ENCODE peak calls at places on chromosome 16, in nine cellular contexts. P is heart right ventricle, X is lung, M is suprapubic skin, O is tibial artery, Q is uterus, B is transverse colon, D is heart left ventricle, H is IMR-90. T is an unnamed sample.

GRCh38 chr16:68357521-68357922 is 46.7 kb downstream of the PRMT7 start:
- DNase-seq in M (no peak), D (no peak), B (no peak), H (no peak), Q (no peak), O (no peak), P (no peak), X (no peak), T (no peak)

GRCh38 chr16:1471569-1472194 is 3.1 kb downstream of the CLCN7 start:
- DNase-seq in Q (no peak), X (no peak), D (no peak), B (no peak), P (no peak), M (no peak), O (no peak), H (no peak), T (no peak)

GRCh38 chr16:29702307-29702706 is 23.3 kb downstream of the QPRT start:
- DNase-seq in D (no peak), P (no peak), B (no peak), X (no peak), O (no peak), H (no peak), Q (no peak), M (no peak), T (no peak)

GRCh38 chr16:54374136-54374535 is 87.5 kb upstream of the IRX3 start:
- DNase-seq in P (no peak), O (no peak), B (no peak), Q (no peak), X (no peak), H (peak; percentile 10), D (no peak), M (peak; percentile 41), T (no peak)

GRCh38 chr16:27179500-27180072 is 23.7 kb upstream of the KDM8 start:
- DNase-seq in H (peak; percentile 47), Q (peak; percentile 78), P (peak; percentile 84), M (peak; percentile 92), B (peak; percentile 92), D (peak; percentile 83), O (peak; percentile 90), X (peak; percentile 79), T (no peak)

GRCh38 chr16:19913306-19913717 is 28.7 kb upstream of the GPRC5B start:
- DNase-seq in O (no peak), D (no peak), X (no peak), M (no peak), P (no peak), Q (no peak), H (no peak), B (no peak), T (no peak)

GRCh38 chr16:89924298-89924924 is 1.3 kb downstream of the TUBB3 start:
- DNase-seq in B (no peak), D (no peak), Q (no peak), O (no peak), H (peak; percentile 44), P (no peak), M (no peak), X (no peak), T (no peak)

GRCh38 chr16:12573730-12574383 is 229.8 kb downstream of the CPPED1 start:
- DNase-seq in M (no peak), B (peak; percentile 51), P (peak; percentile 24), D (peak; percentile 21), O (no peak), Q (no peak), H (no peak), X (peak; percentile 42), T (peak; percentile 54)

GRCh38 chr16:58118801-58119508 is 10.2 kb downstream of the CFAP20 start:
- DNase-seq in H (peak; percentile 35), D (no peak), X (no peak), B (no peak), Q (no peak), O (no peak), P (no peak), M (no peak), T (no peak)

GRCh38 chr16:10078541-10078949 is 103.7 kb downstream of the GRIN2A start:
- DNase-seq in M (no peak), O (no peak), H (no peak), B (no peak), Q (no peak), X (no peak), D (no peak), P (no peak), T (no peak)

GRCh38 chr16:26889751-26890150 is 177.0 kb upstream of the C16orf82 start:
- DNase-seq in H (no peak), B (no peak), M (no peak), P (no peak), D (no peak), X (no peak), Q (no peak), O (no peak), T (no peak)

GRCh38 chr16:51896013-51896412 is 650.9 kb downstream of the TOX3 start:
- DNase-seq in P (no peak), M (no peak), D (no peak), Q (no peak), B (no peak), X (no peak), H (no peak), O (no peak), T (no peak)

GRCh38 chr16:1983544-1984346 is at the start of gene GFER:
- DNase-seq in D (peak; percentile 93), M (peak; percentile 89), X (peak; percentile 89), B (peak; percentile 92), O (peak; percentile 85), H (peak; percentile 93), Q (peak; percentile 84), P (peak; percentile 88), T (peak; percentile 93)

GRCh38 chr16:23378256-23378655 is 74.7 kb downstream of the COG7 start:
- DNase-seq in M (no peak), Q (no peak), H (no peak), D (no peak), X (no peak), B (no peak), O (no peak), P (no peak), T (no peak)

GRCh38 chr16:50839920-50840729 is 98.2 kb downstream of the CYLD start:
- DNase-seq in B (no peak), O (no peak), P (no peak), D (no peak), Q (no peak), X (no peak), H (no peak), M (peak; percentile 52), T (no peak)
- TF ChIP-seq CTCF in B (no peak), O (no peak), P (no peak), D (no peak), Q (no peak), X (no peak), H (no peak), M (no peak), T (no peak)

DNA sequence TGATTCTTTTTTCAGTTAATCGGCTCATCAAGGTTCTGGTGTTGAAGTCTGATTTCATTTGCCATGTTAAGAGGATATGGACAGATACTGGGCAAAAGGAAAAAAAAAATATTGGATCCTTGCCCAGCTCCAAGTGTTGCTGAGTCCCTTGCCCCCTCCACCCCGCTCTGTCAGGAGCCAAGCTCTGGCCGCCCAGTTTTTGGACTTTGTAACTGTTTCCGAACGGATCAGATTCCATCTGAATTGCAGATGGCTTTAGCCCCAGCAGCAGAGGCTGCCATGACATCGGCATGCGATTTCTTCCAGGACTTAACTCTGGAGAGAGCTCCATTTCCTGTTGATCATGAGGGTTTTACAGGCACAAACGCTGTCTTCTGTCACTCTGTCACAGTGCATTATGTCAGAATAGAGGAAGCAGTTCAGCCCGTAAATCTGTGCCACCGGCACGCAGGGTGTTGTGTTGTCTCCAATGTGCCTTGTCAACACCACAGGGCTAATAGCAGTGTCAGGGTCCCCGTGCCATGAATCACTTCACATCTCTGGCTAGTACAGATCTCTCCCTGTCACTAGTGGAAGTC is 615.6 kb downstream of the MAF start:
- DNase-seq in P (peak; percentile 23), X (no peak), M (no peak), Q (no peak), O (no peak), H (no peak), B (no peak), D (no peak), T (no peak)
- H3K27ac ChIP-seq in P (no peak overlapping the region), X (no peak overlapping the region), M (peak overlapping the region; percentile 30), Q (no peak overlapping the region), O (no peak overlapping the region), H (no peak overlapping the region), B (no peak overlapping the region), D (no peak overlapping the region), T (no peak overlapping the region)

DNA sequence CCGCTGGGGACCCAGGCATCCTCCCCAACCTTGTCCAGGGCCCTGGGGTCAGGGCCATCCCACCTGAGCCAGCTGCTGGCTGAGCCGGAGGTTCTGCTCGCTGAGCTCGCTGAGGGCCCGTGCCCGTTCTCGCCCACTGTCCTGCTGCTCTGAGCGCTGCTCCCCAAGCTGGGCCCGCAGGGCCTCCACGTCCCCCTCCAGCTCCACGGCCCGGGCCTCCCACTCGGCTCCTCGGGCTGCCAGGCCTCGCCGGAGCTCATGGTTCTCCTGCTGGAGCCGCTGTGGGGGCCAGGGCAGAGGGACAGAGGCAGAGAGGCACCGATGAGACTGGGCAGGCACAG is 5.9 kb downstream of the BICDL2 start:
- DNase-seq in X (no peak), D (no peak), B (no peak), Q (no peak), M (no peak), H (no peak), P (no peak), O (no peak), T (no peak)
- TF ChIP-seq CTCF in X (no peak), D (no peak), B (no peak), Q (no peak), M (no peak), H (no peak), P (no peak), O (no peak), T (no peak)

GRCh38 chr16:48049832-48050231 is 106.0 kb downstream of the ABCC12 start:
- DNase-seq in P (no peak), O (no peak), D (no peak), M (no peak), B (no peak), H (no peak), Q (no peak), X (no peak), T (no peak)

GRCh38 chr16:48050871-48051270 is 104.9 kb downstream of the ABCC12 start:
- DNase-seq in O (no peak), P (no peak), H (no peak), B (no peak), X (no peak), D (no peak), M (no peak), Q (no peak), T (no peak)

GRCh38 chr16:48047273-48047672 is 108.5 kb downstream of the ABCC12 start:
- DNase-seq in X (no peak), P (no peak), M (no peak), H (no peak), B (no peak), D (no peak), Q (no peak), O (no peak), T (no peak)

GRCh38 chr16:48044117-48044516 is 111.7 kb downstream of the ABCC12 start:
- DNase-seq in B (no peak), D (no peak), Q (no peak), O (no peak), P (no peak), M (no peak), X (no peak), H (no peak), T (no peak)

DNA sequence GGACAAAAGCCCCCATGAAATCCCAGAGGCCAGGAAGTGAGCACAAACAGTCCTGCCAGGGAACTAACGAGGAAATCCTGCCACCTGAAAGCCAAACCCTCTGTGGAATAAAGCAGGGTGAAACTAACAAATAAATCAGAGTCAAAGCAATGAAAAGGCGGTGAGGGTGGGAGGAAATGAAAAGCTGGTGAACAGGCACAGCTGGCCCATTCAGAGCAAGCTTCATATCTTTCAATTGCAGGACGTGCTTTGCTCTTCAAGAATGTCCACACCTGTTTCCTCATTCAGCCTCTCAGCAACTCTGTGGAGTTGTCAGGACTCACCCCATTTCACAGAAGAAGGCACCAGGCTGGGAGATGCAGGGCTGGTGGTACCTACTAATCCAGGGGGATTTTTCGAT is 108.0 kb downstream of the ABCC12 start:
- DNase-seq in O (no peak), Q (no peak), M (no peak), H (no peak), B (no peak), D (no peak), X (no peak), P (no peak), T (no peak)
- H3K27ac ChIP-seq in O (no peak overlapping the region), Q (no peak overlapping the region), M (no peak overlapping the region), H (no peak overlapping the region), B (no peak overlapping the region), D (no peak overlapping the region), X (no peak overlapping the region), P (no peak overlapping the region), T (no peak overlapping the region)